ENCODE peak calls at places on chromosomes 2 and 18, in seven cellular contexts. U is cardiac muscle cell; Y is OCI-LY7; T is CD8-positive, alpha-beta memory T cell; F is tibial nerve; S is psoas muscle; Z is transverse colon. Q is an unnamed sample. For H3K4me1, the result is how much of the 10 kb centered on the place peaks cover.

GRCh38 chr2:162731917-162732804 is 106.4 kb downstream of the KCNH7 start:
- DNase-seq in U (no peak), Y (no peak), T (no peak), F (no peak), S (no peak), Z (no peak), Q (no peak)

GRCh38 chr2:133953524-133953923 is 300.3 kb upstream of the MGAT5 start:
- DNase-seq in U (no peak), Y (peak), T (no peak), F (no peak), S (no peak), Z (peak), Q (no peak)

GRCh38 chr2:217794133-217794986 is 208.4 kb downstream of the TNS1 start:
- DNase-seq in U (no peak), Y (no peak), T (no peak), F (no peak), S (no peak), Z (no peak), Q (no peak)

GRCh38 chr18:8124232-8125146 is 484.7 kb upstream of the RAB12 start:
- DNase-seq in U (no peak), Y (no peak), T (no peak), F (no peak), S (no peak), Z (no peak), Q (no peak)

GRCh38 chr18:32461704-32462272 is 8.9 kb downstream of the GAREM1 start:
- DNase-seq in U (no peak), Y (no peak), T (no peak), F (no peak), S (no peak), Z (no peak), Q (no peak)

GRCh38 chr2:179437430-179437829 is 172.8 kb upstream of the SESTD1 start:
- DNase-seq in U (no peak), Y (no peak), T (no peak), F (no peak), S (no peak), Z (no peak), Q (no peak)

GRCh38 chr2:30181176-30181575 is 34.4 kb downstream of the YPEL5 start:
- DNase-seq in U (no peak), Y (no peak), T (no peak), F (no peak), S (no peak), Z (no peak), Q (no peak)

GRCh38 chr2:105885456-105885855 is 140.7 kb downstream of the NCK2 start:
- DNase-seq in U (no peak), Y (peak), T (no peak), F (no peak), S (no peak), Z (no peak), Q (no peak)

GRCh38 chr2:54672587-54673456 is 50.6 kb upstream of the EML6 start:
- DNase-seq in U (no peak), Y (peak), T (no peak), F (no peak), S (no peak), Z (peak), Q (no peak)

GRCh38 chr18:7676253-7676873 is 109.2 kb downstream of the PTPRM start:
- DNase-seq in U (no peak), Y (no peak), T (no peak), F (no peak), S (no peak), Z (no peak), Q (no peak)

GRCh38 chr2:11617984-11618707 is 51.8 kb downstream of the NTSR2 start:
- DNase-seq in U (no peak), Y (no peak), T (no peak), F (no peak), S (no peak), Z (no peak), Q (no peak)

GRCh38 chr2:7052404-7052803 is 135.2 kb downstream of the RNF144A start:
- DNase-seq in U (no peak), Y (peak), T (no peak), F (no peak), S (no peak), Z (no peak), Q (no peak)

GRCh38 chr2:44674473-44675299 is 266.8 kb upstream of the SIX3 start:
- DNase-seq in U (no peak), Y (peak), T (no peak), F (no peak), S (no peak), Z (no peak), Q (no peak)

GRCh38 chr18:49241852-49242251 is 218.6 kb downstream of the DYM start:
- DNase-seq in U (no peak), Y (no peak), T (no peak), F (no peak), S (no peak), Z (no peak), Q (no peak)

GRCh38 chr2:72750977-72751639 is 74.7 kb downstream of the EXOC6B start:
- DNase-seq in U (no peak), Y (no peak), T (no peak), F (no peak), S (no peak), Z (no peak), Q (no peak)

GRCh38 chr2:144099746-144100438 is 420.0 kb downstream of the ZEB2 start:
- DNase-seq in U (peak), Y (no peak), T (no peak), F (no peak), S (no peak), Z (no peak), Q (no peak)

GRCh38 chr2:68190991-68191731 is 33.5 kb downstream of the PNO1 start:
- DNase-seq in U (peak), Y (no peak), T (no peak), F (no peak), S (no peak), Z (no peak), Q (no peak)

GRCh38 chr2:72744049-72744448 is 81.8 kb downstream of the EXOC6B start:
- DNase-seq in U (peak), Y (no peak), T (no peak), F (no peak), S (no peak), Z (no peak), Q (no peak)

GRCh38 chr18:76721207-76721996 is 101.0 kb upstream of the ZNF236 start:
- DNase-seq in U (no peak), Y (no peak), T (peak), F (no peak), S (no peak), Z (no peak), Q (no peak)

GRCh38 chr2:3959372-3959771 is 256.0 kb downstream of the DCDC2C start:
- DNase-seq in U (peak), Y (peak), T (no peak), F (no peak), S (no peak), Z (no peak), Q (no peak)

GRCh38 chr2:134206573-134206972 is 47.3 kb upstream of the MGAT5 start:
- DNase-seq in U (peak), Y (no peak), T (no peak), F (no peak), S (no peak), Z (no peak), Q (no peak)

GRCh38 chr2:182324665-182325064 is 102.2 kb downstream of the PDE1A start:
- DNase-seq in U (peak), Y (no peak), T (no peak), F (no peak), S (no peak), Z (no peak), Q (no peak)

GRCh38 chr2:43100883-43101662 is 125.3 kb downstream of the ZFP36L2 start:
- DNase-seq in U (peak), Y (no peak), T (no peak), F (peak), S (peak), Z (no peak), Q (no peak)

GRCh38 chr2:2769481-2770431 is 438.7 kb upstream of the MYT1L start:
- DNase-seq in U (no peak), Y (no peak), T (peak), F (no peak), S (peak), Z (no peak), Q (no peak)

GRCh38 chr2:217653240-217653639 is 349.6 kb downstream of the TNS1 start:
- DNase-seq in U (peak), Y (no peak), T (no peak), F (peak), S (peak), Z (peak), Q (no peak)

GRCh38 chr2:151408788-151409600 is 708 bp upstream of the RIF1 start:
- DNase-seq in U (no peak), Y (no peak), T (no peak), F (no peak), S (no peak), Z (no peak), Q (no peak)

GRCh38 chr2:16161085-16161565 is 220.8 kb downstream of the MYCN start:
- DNase-seq in U (no peak), Y (no peak), T (no peak), F (no peak), S (no peak), Z (no peak), Q (no peak)

GRCh38 chr2:115162454-115163293 is 720.2 kb downstream of the DPP10 start:
- DNase-seq in U (no peak), Y (no peak), T (no peak), F (no peak), S (no peak), Z (no peak), Q (no peak)

GRCh38 chr18:2104620-2105462 is 466.5 kb downstream of the METTL4 start:
- DNase-seq in U (peak), Y (peak), T (no peak), F (no peak), S (peak), Z (peak), Q (peak)

GRCh38 chr18:79528846-79529245 is 133.1 kb downstream of the NFATC1 start:
- DNase-seq in U (peak), Y (peak), T (peak), F (peak), S (peak), Z (peak), Q (peak)

GRCh38 chr2:1140389-1141003 is 189.8 kb downstream of the SNTG2 start:
- DNase-seq in U (peak), Y (peak), T (peak), F (no peak), S (no peak), Z (no peak), Q (no peak)

GRCh38 chr2:203126971-203127370 is 111.8 kb upstream of the CYP20A1 start:
- DNase-seq in U (peak), Y (no peak), T (no peak), F (no peak), S (no peak), Z (no peak), Q (no peak)

GRCh38 chr2:217402622-217403383 is 542.9 kb upstream of the TNP1 start:
- DNase-seq in U (peak), Y (no peak), T (no peak), F (no peak), S (no peak), Z (peak), Q (no peak)

GRCh38 chr2:120317180-120317533 is 28.8 kb upstream of the INHBB start:
- DNase-seq in U (no peak), Y (no peak), T (no peak), F (no peak), S (no peak), Z (no peak), Q (no peak)
- H3K4me1 ChIP-seq in U (under half), Y (under half), T (under half), F (under half), S (under half), Z (under half), Q (under half)

GRCh38 chr2:240999001-240999791 is 778 bp downstream of the SNED1 start:
- DNase-seq in U (no peak), Y (no peak), T (peak), F (peak), S (peak), Z (peak), Q (peak)

GRCh38 chr2:240999873-241000541 is 1.6 kb downstream of the SNED1 start:
- DNase-seq in U (no peak), Y (no peak), T (peak), F (peak), S (no peak), Z (peak), Q (no peak)

GRCh38 chr2:240997856-240998705 is at the start of gene SNED1:
- DNase-seq in U (peak), Y (no peak), T (peak), F (peak), S (peak), Z (peak), Q (peak)

GRCh38 chr2:240997141-240997855 is 1.1 kb upstream of the SNED1 start:
- DNase-seq in U (no peak), Y (no peak), T (peak), F (peak), S (peak), Z (peak), Q (no peak)

DNA sequence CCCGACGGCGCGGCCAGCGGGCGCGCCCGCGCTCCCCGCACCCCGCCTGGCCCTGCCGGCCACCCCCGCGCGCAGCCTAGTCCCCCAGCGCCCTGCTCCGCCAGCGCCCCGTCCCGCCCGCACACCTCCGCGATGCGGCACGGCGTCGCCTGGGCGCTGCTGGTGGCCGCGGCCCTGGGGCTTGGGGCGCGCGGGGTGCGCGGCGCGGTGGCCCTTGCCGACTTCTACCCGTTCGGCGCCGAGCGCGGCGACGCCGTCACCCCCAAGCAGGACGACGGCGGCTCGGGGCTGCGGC is 235 bp downstream of the SNED1 start:
- DNase-seq in U (no peak), Y (no peak), T (no peak), F (no peak), S (no peak), Z (no peak), Q (no peak)
- H3K4me1 ChIP-seq in U (under half), Y (under half), T (under half), F (under half), S (under half), Z (under half), Q (under half)

GRCh38 chr2:36366491-36367120 is 11.0 kb downstream of the CRIM1 start:
- DNase-seq in U (no peak), Y (no peak), T (no peak), F (no peak), S (no peak), Z (no peak), Q (no peak)
- H3K4me1 ChIP-seq in U (under half), Y (under half), T (under half), F (under half), S (half or more), Z (under half), Q (under half)

DNA sequence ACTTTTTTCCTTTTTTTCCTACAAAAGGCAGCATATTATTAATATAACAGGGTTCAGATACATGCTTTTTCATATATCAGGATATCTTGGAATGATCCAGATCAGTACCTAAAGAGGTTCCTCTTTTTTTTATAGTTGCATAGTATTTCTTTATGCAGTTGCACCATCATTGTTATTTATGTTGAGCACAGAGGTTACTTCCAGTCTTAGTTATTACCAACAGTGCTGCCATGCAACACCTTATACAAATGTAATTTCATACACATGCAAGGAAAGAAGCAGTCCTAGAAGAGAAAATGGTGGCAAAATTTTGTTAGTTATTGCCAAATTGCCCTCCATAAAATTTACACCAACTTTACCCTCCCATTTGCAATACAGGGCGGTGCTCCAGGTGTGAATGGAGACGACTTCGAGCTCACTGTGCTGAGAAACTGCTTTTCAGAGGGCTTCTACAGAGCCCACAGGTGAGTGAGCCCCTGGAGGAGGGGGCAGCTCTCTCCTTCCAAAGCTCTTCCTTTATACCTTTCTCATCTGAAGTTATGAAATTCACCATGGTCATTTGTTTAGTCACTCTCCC is 30.0 kb upstream of the KCMF1 start:
- DNase-seq in U (no peak), Y (no peak), T (no peak), F (no peak), S (no peak), Z (peak), Q (no peak)
- H3K4me1 ChIP-seq in U (under half), Y (half or more), T (under half), F (under half), S (under half), Z (under half), Q (under half)

GRCh38 chr2:9708683-9709538 is 78.1 kb upstream of the YWHAQ start:
- DNase-seq in U (no peak), Y (no peak), T (no peak), F (no peak), S (no peak), Z (no peak), Q (no peak)
- H3K4me1 ChIP-seq in U (under half), Y (under half), T (under half), F (under half), S (under half), Z (under half), Q (under half)

DNA sequence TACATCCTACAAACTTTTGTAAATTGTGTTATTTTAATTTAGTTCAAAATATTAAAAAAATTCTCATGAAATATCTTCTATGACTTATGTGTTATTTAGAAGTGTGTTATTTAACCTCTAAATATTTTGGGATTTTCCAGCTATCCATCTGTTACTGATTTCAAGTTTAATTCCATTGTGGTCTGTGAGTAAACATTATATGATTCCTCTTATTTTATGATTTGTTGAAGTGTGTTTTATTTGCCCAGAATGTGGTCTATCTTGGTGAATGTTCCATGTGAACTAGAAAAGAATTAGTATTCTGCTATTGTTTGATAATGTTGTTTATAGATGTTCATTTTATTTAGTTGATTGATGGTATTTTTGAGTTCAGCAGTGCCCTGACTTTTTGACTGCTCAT is 136.0 kb downstream of the ZNF804A start:
- DNase-seq in U (no peak), Y (no peak), T (no peak), F (no peak), S (no peak), Z (no peak), Q (no peak)
- H3K4me1 ChIP-seq in U (under half), Y (under half), T (under half), F (under half), S (under half), Z (under half), Q (under half)

DNA sequence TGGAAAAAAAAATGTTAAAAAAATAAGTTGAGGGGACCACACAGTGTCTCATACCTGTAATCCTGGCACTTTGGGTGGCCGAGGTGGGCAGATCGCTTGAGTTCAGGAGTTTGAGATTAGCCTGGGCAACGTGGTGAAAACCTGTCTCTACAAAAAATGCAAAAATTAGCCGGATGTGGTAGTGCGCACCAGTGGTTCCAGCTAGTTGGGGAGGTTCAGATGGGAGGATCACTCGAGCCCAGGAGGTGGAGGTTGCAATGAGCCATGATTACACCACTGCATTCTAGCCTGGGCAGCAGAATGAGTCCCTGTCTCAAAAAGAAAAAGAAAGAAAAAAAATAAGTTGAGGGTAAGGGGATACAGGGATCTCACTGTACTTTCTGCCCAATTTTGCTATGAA is 6.1 kb upstream of the KYNU start:
- DNase-seq in U (no peak), Y (no peak), T (no peak), F (no peak), S (no peak), Z (no peak), Q (no peak)
- H3K4me1 ChIP-seq in U (under half), Y (under half), T (under half), F (under half), S (under half), Z (under half), Q (under half)

GRCh38 chr2:215793747-215794595 is 219.4 kb downstream of the MREG start:
- DNase-seq in U (peak), Y (no peak), T (no peak), F (no peak), S (no peak), Z (peak), Q (no peak)
- H3K4me1 ChIP-seq in U (under half), Y (under half), T (under half), F (under half), S (under half), Z (under half), Q (under half)

Q was measured in right lobe of liver.